ENCODE peak calls at places on chromosomes 6 and 20, in five cellular contexts. P, U, V, N and T are unnamed samples. For H3K4me1, the result is how much of the 10 kb centered on the place peaks cover.

GRCh38 chr6:84422380-84422968 is 195.0 kb upstream of the CEP162 start:
- DNase-seq in P (peak), U (peak), V (no peak), N (peak), T (peak)

GRCh38 chr6:138258991-138259390 is 40.7 kb upstream of the PBOV1 start:
- DNase-seq in P (no peak), U (no peak), V (no peak), N (no peak), T (no peak)

GRCh38 chr6:82006027-82006738 is 241.4 kb downstream of the IBTK start:
- DNase-seq in P (peak), U (peak), V (no peak), N (peak), T (no peak)

GRCh38 chr6:142284419-142284818 is 17.4 kb upstream of the ADGRG6 start:
- DNase-seq in P (no peak), U (no peak), V (no peak), N (no peak), T (no peak)

GRCh38 chr20:63740070-63740500 is 509 bp downstream of the SLC2A4RG start:
- DNase-seq in P (peak), U (peak), V (peak), N (peak), T (peak)

GRCh38 chr20:59118855-59119254 is 44.8 kb upstream of the ZNF831 start:
- DNase-seq in P (no peak), U (no peak), V (no peak), N (no peak), T (no peak)

GRCh38 chr20:41889125-41889870 is 271.1 kb upstream of the CHD6 start:
- DNase-seq in P (peak), U (no peak), V (no peak), N (no peak), T (no peak)

GRCh38 chr6:34391023-34391485 is 1.4 kb downstream of the NUDT3 start:
- DNase-seq in P (peak), U (no peak), V (peak), N (peak), T (no peak)

GRCh38 chr6:816510-817084 is 123.7 kb upstream of the EXOC2 start:
- DNase-seq in P (peak), U (no peak), V (no peak), N (no peak), T (no peak)

GRCh38 chr20:3847419-3847940 is 846 bp downstream of the MAVS start:
- DNase-seq in P (no peak), U (no peak), V (no peak), N (no peak), T (no peak)

GRCh38 chr20:44694159-44694558 is 21.0 kb upstream of the CCN5 start:
- DNase-seq in P (no peak), U (no peak), V (no peak), N (no peak), T (no peak)
- H3K4me1 ChIP-seq in P (under half), U (under half), V (under half), N (under half), T (half or more)

GRCh38 chr6:25899123-25899522 is 25.1 kb upstream of the SLC17A3 start:
- DNase-seq in P (peak), U (no peak), V (no peak), N (no peak), T (no peak)
- H3K4me3 ChIP-seq in P (no peak), U (no peak), V (no peak), N (no peak), T (no peak)

GRCh38 chr6:148648754-148649453 is 97.9 kb upstream of the UST start:
- DNase-seq in P (no peak), U (no peak), V (no peak), N (no peak), T (no peak)
- H3K4me1 ChIP-seq in P (under half), U (under half), V (under half), N (under half), T (under half)

DNA sequence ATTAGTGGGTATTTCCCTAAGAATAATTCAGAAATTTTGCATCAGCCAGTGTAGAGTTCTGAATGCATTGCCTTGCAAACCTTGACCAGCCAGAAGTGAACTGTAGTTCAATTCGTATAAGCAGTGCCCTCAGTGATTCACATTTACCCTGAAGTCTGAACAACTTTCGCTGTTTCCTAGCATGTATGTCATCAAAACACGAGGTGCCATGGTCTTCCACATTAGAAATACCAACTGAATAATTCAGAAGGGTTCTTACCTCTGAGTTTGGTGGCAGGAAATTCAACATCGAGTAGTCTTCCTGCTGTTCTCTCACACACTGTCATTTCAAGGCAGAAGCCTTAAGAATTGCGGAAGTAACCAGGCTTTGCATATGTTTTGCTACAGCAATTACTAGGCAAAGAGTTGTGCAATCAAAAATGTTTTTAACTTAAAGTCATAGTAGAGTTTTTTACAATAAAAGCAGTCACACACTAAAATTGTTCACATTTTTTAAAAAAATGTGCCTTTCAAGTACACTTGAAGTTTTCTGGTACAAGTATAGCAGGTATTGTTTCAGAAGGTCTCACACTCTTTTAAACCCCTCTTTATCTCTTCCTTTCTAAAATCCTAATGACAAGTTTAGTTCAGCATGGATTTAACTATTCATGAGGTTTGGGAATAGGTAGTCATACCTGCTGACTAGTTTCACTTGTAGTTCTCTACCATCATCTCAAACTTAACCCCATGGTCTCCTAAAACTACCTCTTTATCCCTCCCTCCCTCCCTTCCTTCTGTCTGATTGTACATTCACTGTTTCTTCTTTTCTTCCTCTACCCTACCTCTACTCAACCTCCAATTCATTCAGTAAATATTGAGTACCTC is 118.3 kb downstream of the STXBP5 start:
- DNase-seq in P (no peak), U (no peak), V (no peak), N (no peak), T (peak)
- H3K4me3 ChIP-seq in P (no peak), U (no peak), V (peak), N (no peak), T (no peak)

DNA sequence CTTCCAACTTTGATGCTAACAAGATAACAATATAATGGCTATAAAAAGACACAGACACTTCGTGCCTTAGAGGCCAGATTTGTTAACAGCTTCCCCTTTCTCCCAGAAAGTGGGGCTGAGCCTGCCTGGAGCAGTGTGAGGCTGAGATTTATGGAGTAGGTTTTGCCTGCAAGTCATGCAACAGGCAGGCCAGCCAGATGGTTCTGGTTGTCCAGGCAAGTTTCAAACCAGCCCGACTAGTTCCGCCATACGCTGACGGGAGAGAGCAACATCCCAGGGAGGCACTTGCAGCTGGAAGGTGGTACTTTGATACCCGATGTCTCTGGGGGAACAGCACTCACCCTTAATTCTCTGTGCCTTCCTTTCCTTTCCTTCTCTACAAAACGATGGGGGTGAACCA is 81.3 kb upstream of the NAA20 start:
- DNase-seq in P (no peak), U (no peak), V (no peak), N (peak), T (no peak)
- H3K4me1 ChIP-seq in P (under half), U (under half), V (half or more), N (under half), T (half or more)

DNA sequence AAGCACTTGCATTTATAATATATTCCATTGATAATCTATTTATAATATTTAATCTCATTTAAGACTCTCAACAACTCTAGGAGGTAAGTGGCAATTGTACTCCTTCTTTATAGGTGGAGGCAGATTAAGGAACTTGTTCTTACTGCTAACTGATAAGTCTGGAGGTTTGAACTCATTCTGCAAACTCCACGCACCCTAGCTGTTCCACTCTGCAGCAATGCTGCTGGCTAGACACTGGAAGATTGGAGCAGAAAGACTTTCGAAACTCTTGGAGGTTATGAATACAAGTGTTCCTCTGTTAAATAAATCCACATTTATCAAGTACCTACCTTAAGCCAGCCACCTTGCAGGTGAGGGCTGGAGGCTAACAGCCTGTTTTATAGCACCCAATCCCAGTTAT is 838 bp upstream of the HDAC2 start:
- DNase-seq in P (no peak), U (no peak), V (no peak), N (no peak), T (no peak)
- H3K4me3 ChIP-seq in P (no peak), U (peak), V (peak), N (peak), T (peak)

GRCh38 chr6:139390447-139390846 is 16.0 kb upstream of the CITED2 start:
- DNase-seq in P (no peak), U (no peak), V (no peak), N (no peak), T (no peak)
- H3K4me1 ChIP-seq in P (under half), U (under half), V (under half), N (under half), T (under half)